ENCODE peak calls at places on chromosomes 13 and 19, in ten cellular contexts. One of them, this sample, is unnamed.

GRCh38 chr13:75637101-75637774 is 1.1 kb downstream of the LMO7 start:
- DNase-seq in stimulated activated CD4-positive, alpha-beta T cell treated with anti-CD3 and anti-CD28 coated beads, TNF-alpha, amount 100 ng/mL, for 24 hours: no peak
- DNase-seq in T-cell: no peak
- DNase-seq in KG1: no peak
- DNase-seq in SHP77 treated with DMSO at 0.1 percent for 48 hours: no peak
- DNase-seq in NCI-H1694 treated with DMSO at 0.1 percent for 48 hours: no peak
- DNase-seq in mesothelial cell of epicardium: no peak
- DNase-seq in HAP-1: peak; percentile 38
- DNase-seq in psoas muscle: no peak
- DNase-seq in DMS153: no peak
- DNase-seq in this sample: no peak

GRCh38 chr19:32852216-32852615 is 17.4 kb downstream of the SLC7A9 start:
- DNase-seq in NCI-H1694 treated with DMSO at 0.1 percent for 48 hours: no peak
- DNase-seq in KG1: no peak
- DNase-seq in HAP-1: no peak
- DNase-seq in SHP77 treated with DMSO at 0.1 percent for 48 hours: no peak
- DNase-seq in DMS153: no peak
- DNase-seq in psoas muscle: no peak
- DNase-seq in T-cell: no peak
- DNase-seq in stimulated activated CD4-positive, alpha-beta T cell treated with anti-CD3 and anti-CD28 coated beads, TNF-alpha, amount 100 ng/mL, for 24 hours: no peak
- DNase-seq in mesothelial cell of epicardium: no peak
- DNase-seq in this sample: no peak

GRCh38 chr13:90918551-90918950 is 428.9 kb upstream of the MIR17HG start:
- DNase-seq in psoas muscle: no peak
- DNase-seq in SHP77 treated with DMSO at 0.1 percent for 48 hours: no peak
- DNase-seq in T-cell: no peak
- DNase-seq in KG1: no peak
- DNase-seq in DMS153: no peak
- DNase-seq in NCI-H1694 treated with DMSO at 0.1 percent for 48 hours: no peak
- DNase-seq in HAP-1: no peak
- DNase-seq in mesothelial cell of epicardium: no peak
- DNase-seq in stimulated activated CD4-positive, alpha-beta T cell treated with anti-CD3 and anti-CD28 coated beads, TNF-alpha, amount 100 ng/mL, for 24 hours: no peak
- DNase-seq in this sample: no peak

GRCh38 chr13:105969761-105970160 is 565.7 kb downstream of the EFNB2 start:
- DNase-seq in HAP-1: no peak
- DNase-seq in DMS153: no peak
- DNase-seq in SHP77 treated with DMSO at 0.1 percent for 48 hours: no peak
- DNase-seq in psoas muscle: no peak
- DNase-seq in T-cell: no peak
- DNase-seq in KG1: no peak
- DNase-seq in NCI-H1694 treated with DMSO at 0.1 percent for 48 hours: no peak
- DNase-seq in stimulated activated CD4-positive, alpha-beta T cell treated with anti-CD3 and anti-CD28 coated beads, TNF-alpha, amount 100 ng/mL, for 24 hours: no peak
- DNase-seq in mesothelial cell of epicardium: no peak
- DNase-seq in this sample: no peak

GRCh38 chr19:35293733-35294309 is 1.9 kb downstream of the MAG start:
- DNase-seq in NCI-H1694 treated with DMSO at 0.1 percent for 48 hours: no peak
- DNase-seq in mesothelial cell of epicardium: no peak
- DNase-seq in KG1: no peak
- DNase-seq in HAP-1: no peak
- DNase-seq in stimulated activated CD4-positive, alpha-beta T cell treated with anti-CD3 and anti-CD28 coated beads, TNF-alpha, amount 100 ng/mL, for 24 hours: no peak
- DNase-seq in SHP77 treated with DMSO at 0.1 percent for 48 hours: no peak
- DNase-seq in T-cell: no peak
- DNase-seq in DMS153: no peak
- DNase-seq in psoas muscle: no peak
- DNase-seq in this sample: no peak

GRCh38 chr19:51338563-51339312 is 3.2 kb downstream of the VSIG10L start:
- DNase-seq in DMS153: peak; percentile 46
- DNase-seq in psoas muscle: peak; percentile 85
- DNase-seq in KG1: peak; percentile 88
- DNase-seq in mesothelial cell of epicardium: peak; percentile 90
- DNase-seq in HAP-1: peak; percentile 65
- DNase-seq in SHP77 treated with DMSO at 0.1 percent for 48 hours: peak; percentile 70
- DNase-seq in T-cell: peak; percentile 66
- DNase-seq in NCI-H1694 treated with DMSO at 0.1 percent for 48 hours: no peak
- DNase-seq in stimulated activated CD4-positive, alpha-beta T cell treated with anti-CD3 and anti-CD28 coated beads, TNF-alpha, amount 100 ng/mL, for 24 hours: peak; percentile 75
- DNase-seq in this sample: peak; percentile 83

GRCh38 chr13:73204916-73205315 is 146.1 kb downstream of the KLF5 start:
- DNase-seq in HAP-1: no peak
- DNase-seq in psoas muscle: no peak
- DNase-seq in stimulated activated CD4-positive, alpha-beta T cell treated with anti-CD3 and anti-CD28 coated beads, TNF-alpha, amount 100 ng/mL, for 24 hours: no peak
- DNase-seq in SHP77 treated with DMSO at 0.1 percent for 48 hours: no peak
- DNase-seq in T-cell: no peak
- DNase-seq in KG1: no peak
- DNase-seq in NCI-H1694 treated with DMSO at 0.1 percent for 48 hours: no peak
- DNase-seq in mesothelial cell of epicardium: no peak
- DNase-seq in DMS153: no peak
- DNase-seq in this sample: no peak

GRCh38 chr13:51895906-51896888 is 34.4 kb downstream of the CCDC70 start:
- DNase-seq in T-cell: no peak
- DNase-seq in mesothelial cell of epicardium: no peak
- DNase-seq in NCI-H1694 treated with DMSO at 0.1 percent for 48 hours: peak; percentile 13
- DNase-seq in SHP77 treated with DMSO at 0.1 percent for 48 hours: peak; percentile 3
- DNase-seq in HAP-1: peak; percentile 45
- DNase-seq in stimulated activated CD4-positive, alpha-beta T cell treated with anti-CD3 and anti-CD28 coated beads, TNF-alpha, amount 100 ng/mL, for 24 hours: peak; percentile 4
- DNase-seq in DMS153: peak; percentile 51
- DNase-seq in KG1: peak; percentile 5
- DNase-seq in psoas muscle: peak; percentile 60
- DNase-seq in this sample: peak; percentile 16

This sample was measured in naive B cell.